ENCODE peak calls at places on chromosome 3, in six cellular contexts. U is right lobe of liver, K is psoas muscle, A is Panc1, R is fibroblast of lung, O is astrocyte. H is an unnamed sample.

GRCh38 chr3:48990636-48991421 is 788 bp downstream of the P4HTM start:
- DNase-seq in R (peak; percentile 23), A (no peak), K (peak; percentile 60), O (no peak), U (no peak), H (no peak)

GRCh38 chr3:167866321-167866720 is 130.8 kb downstream of the SERPINI1 start:
- DNase-seq in U (no peak), A (no peak), R (no peak), O (no peak), K (no peak), H (no peak)

GRCh38 chr3:172260381-172260780 is 187.9 kb downstream of the GHSR start:
- DNase-seq in R (no peak), O (peak; percentile 81), K (no peak), A (no peak), U (no peak), H (no peak)

GRCh38 chr3:138348107-138348949 is at the start of gene MRAS:
- DNase-seq in K (peak; percentile 92), A (no peak), R (peak; percentile 83), O (peak; percentile 73), U (peak; percentile 77), H (peak; percentile 46)

GRCh38 chr3:185661772-185662171 is 75.7 kb downstream of the SENP2 start:
- DNase-seq in K (no peak), O (no peak), A (no peak), U (no peak), R (no peak), H (no peak)

GRCh38 chr3:113167929-113168771 is 43.2 kb upstream of the BOC start:
- DNase-seq in O (no peak), R (no peak), U (no peak), A (no peak), K (peak; percentile 64), H (no peak)

GRCh38 chr3:158273646-158274045 is 163.8 kb downstream of the RSRC1 start:
- DNase-seq in O (no peak), U (no peak), K (no peak), R (no peak), A (no peak), H (no peak)

GRCh38 chr3:152760591-152760990 is 74.3 kb upstream of the P2RY1 start:
- DNase-seq in A (no peak), U (no peak), O (no peak), K (no peak), R (no peak), H (no peak)

GRCh38 chr3:170961616-170962400 is 53.4 kb upstream of the EIF5A2 start:
- DNase-seq in O (peak; percentile 40), U (no peak), K (no peak), A (peak; percentile 15), R (peak; percentile 69), H (peak; percentile 16)

GRCh38 chr3:59709702-59710555 is 660.1 kb upstream of the CFAP20DC start:
- DNase-seq in O (no peak), R (no peak), A (no peak), U (peak; percentile 40), K (peak; percentile 65), H (no peak)

GRCh38 chr3:194139977-194140351 is 4.0 kb downstream of the HES1 start:
- DNase-seq in U (no peak), A (no peak), R (no peak), K (no peak), O (peak; percentile 46), H (no peak)

GRCh38 chr3:4680227-4680691 is 187.1 kb downstream of the ITPR1 start:
- DNase-seq in K (no peak), R (no peak), A (no peak), U (no peak), O (peak; percentile 45), H (no peak)

GRCh38 chr3:192835818-192836468 is 81.7 kb downstream of the MB21D2 start:
- DNase-seq in K (peak; percentile 64), A (no peak), O (peak; percentile 84), R (peak; percentile 74), U (no peak), H (peak; percentile 65)

GRCh38 chr3:130787422-130788068 is 40.9 kb upstream of the PIK3R4 start:
- DNase-seq in R (no peak), K (no peak), A (no peak), O (no peak), U (no peak), H (no peak)

GRCh38 chr3:50567011-50567385 is 549 bp downstream of the C3orf18 start:
- DNase-seq in K (no peak), R (no peak), A (no peak), U (no peak), O (no peak), H (no peak)
- H3K27ac ChIP-seq in K (peak overlapping the region; percentile 89), R (no peak overlapping the region), A (peak overlapping the region; percentile 29), U (no peak overlapping the region), O (no peak overlapping the region), H (no peak overlapping the region)

GRCh38 chr3:34388836-34389235 is 590.4 kb downstream of the PDCD6IP start:
- DNase-seq in O (no peak), A (no peak), K (no peak), U (no peak), R (no peak), H (no peak)

GRCh38 chr3:34386309-34386708 is 587.9 kb downstream of the PDCD6IP start:
- DNase-seq in U (no peak), A (no peak), K (no peak), R (no peak), O (no peak), H (no peak)

GRCh38 chr3:34382859-34383258 is 584.4 kb downstream of the PDCD6IP start:
- DNase-seq in O (no peak), U (no peak), K (no peak), R (no peak), A (no peak), H (no peak)

GRCh38 chr3:34387831-34388564 is 589.6 kb downstream of the PDCD6IP start:
- DNase-seq in A (no peak), R (no peak), O (no peak), U (no peak), K (no peak), H (no peak)
- TF ChIP-seq CTCF in A (peak; percentile 13), R (no peak), O (no peak), U (peak; percentile 19), K (no peak), H (no peak)

GRCh38 chr3:42175841-42176240 is 84.7 kb downstream of the TRAK1 start:
- DNase-seq in O (no peak), A (no peak), R (no peak), K (no peak), U (no peak), H (no peak)

GRCh38 chr3:42177068-42177800 is 86.1 kb downstream of the TRAK1 start:
- DNase-seq in A (no peak), R (no peak), O (no peak), U (no peak), K (no peak), H (no peak)

GRCh38 chr3:42176635-42177034 is 85.5 kb downstream of the TRAK1 start:
- DNase-seq in R (no peak), A (no peak), K (no peak), O (no peak), U (no peak), H (no peak)

GRCh38 chr3:42173307-42173706 is 82.2 kb downstream of the TRAK1 start:
- DNase-seq in U (no peak), A (no peak), O (no peak), K (no peak), R (no peak), H (no peak)

GRCh38 chr3:42174679-42175660 is 83.8 kb downstream of the TRAK1 start:
- DNase-seq in O (peak; percentile 36), U (no peak), A (no peak), R (no peak), K (no peak), H (no peak)
- H3K27ac ChIP-seq in O (no peak overlapping the region), U (no peak overlapping the region), A (no peak overlapping the region), R (no peak overlapping the region), K (peak overlapping the region; percentile 6), H (no peak overlapping the region)

GRCh38 chr3:63910873-63911272 is 1.3 kb downstream of the SCAANT1 start:
- DNase-seq in A (no peak), R (peak; percentile 20), U (no peak), K (no peak), O (peak; percentile 38), H (no peak)

GRCh38 chr3:63912768-63913588 is 795 bp upstream of the SCAANT1 start:
- DNase-seq in K (peak; percentile 70), O (peak; percentile 76), U (peak; percentile 77), R (peak; percentile 52), A (no peak), H (peak; percentile 47)

GRCh38 chr3:63914312-63914711 is 2.1 kb upstream of the SCAANT1 start:
- DNase-seq in O (no peak), K (no peak), A (no peak), U (no peak), R (peak; percentile 76), H (no peak)

GRCh38 chr3:63911395-63911900 is 735 bp downstream of the SCAANT1 start:
- DNase-seq in O (no peak), U (no peak), A (no peak), R (peak; percentile 16), K (no peak), H (no peak)

GRCh38 chr3:63911901-63912767 is at the start of gene SCAANT1:
- DNase-seq in K (peak; percentile 96), A (no peak), R (peak; percentile 92), U (peak; percentile 94), O (peak; percentile 86), H (peak; percentile 79)
- TF ChIP-seq CTCF in K (no peak), A (peak; percentile 18), R (no peak), U (no peak), O (no peak), H (peak; percentile 2)

DNA sequence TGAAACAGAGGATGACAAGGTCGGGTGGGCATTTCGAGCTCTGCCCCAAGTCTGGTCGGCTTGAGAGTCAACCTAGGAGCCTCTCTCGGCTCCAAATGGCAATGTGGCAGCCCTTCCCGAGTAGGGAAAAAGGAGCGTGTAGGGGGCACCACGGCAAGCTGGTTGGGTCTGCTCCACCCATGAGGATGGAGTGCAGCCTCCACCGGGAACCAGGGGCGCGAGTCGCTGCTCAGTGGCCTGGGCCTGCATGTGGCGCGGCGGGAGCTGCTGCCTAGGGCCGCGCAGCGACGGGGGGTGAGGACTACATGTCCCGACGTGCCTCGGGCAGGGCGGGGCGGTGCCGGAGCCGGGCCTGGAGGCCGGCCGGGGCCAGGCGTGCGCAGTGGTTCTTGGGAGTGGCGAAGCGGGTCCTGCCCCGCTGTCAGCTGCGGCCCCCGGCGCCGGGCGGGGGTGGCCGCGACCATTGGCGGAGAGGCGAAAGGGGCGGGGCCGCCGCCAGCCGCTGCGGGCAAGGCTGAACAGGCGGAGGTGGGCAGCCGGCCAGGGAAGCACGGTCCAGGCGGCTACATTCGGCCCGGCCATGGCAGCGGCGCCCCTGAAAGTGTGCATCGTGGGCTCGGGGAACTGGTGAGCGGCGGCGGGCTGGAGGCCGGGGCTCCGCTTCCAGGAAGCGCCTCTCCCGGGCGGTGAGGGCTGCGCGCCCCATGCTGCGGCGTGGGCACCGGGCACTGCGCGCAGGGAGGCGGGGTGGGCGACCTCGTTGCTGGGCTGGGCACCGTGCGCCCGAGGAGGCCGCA is at the start of gene GPD1L:
- DNase-seq in A (peak; percentile 58), R (peak; percentile 93), K (peak; percentile 98), U (peak; percentile 97), O (peak; percentile 83), H (peak; percentile 87)
- H3K27ac ChIP-seq in A (peak within 1 kb of the TSS; percentile 75), R (no peak within 1 kb of the TSS), K (peak within 1 kb of the TSS; percentile 96), U (no peak within 1 kb of the TSS), O (no peak within 1 kb of the TSS), H (no peak within 1 kb of the TSS)

DNA sequence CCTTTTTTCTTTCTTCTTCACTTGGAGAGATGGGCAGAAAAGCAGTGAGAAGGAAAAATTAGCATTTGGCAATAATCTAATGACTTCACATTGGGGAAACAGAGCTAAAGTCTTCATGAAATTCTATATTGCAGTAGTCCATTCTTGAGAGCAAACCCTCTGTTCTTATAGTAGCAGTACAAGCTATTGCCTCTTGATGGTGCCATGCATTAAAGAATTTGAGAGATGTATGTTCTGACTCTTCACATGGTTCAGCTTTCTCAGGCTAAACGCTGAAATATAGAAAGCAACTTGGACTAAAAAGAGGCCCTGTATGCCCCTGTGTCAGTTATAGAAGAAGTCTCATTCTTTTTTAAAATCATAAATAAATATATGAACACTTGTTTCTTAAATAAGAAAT is 36.0 kb downstream of the PHLDB2 start:
- DNase-seq in A (peak; percentile 30), R (peak; percentile 87), K (no peak), O (no peak), U (no peak), H (peak; percentile 47)
- TF ChIP-seq CTCF in A (peak; percentile 62), R (peak; percentile 71), K (peak; percentile 53), O (peak; percentile 52), U (no peak), H (peak; percentile 60)